ENCODE peak calls at places on chromosomes 13 and 19, in nine cellular contexts. H, U, F, Q, C, K, A, M and J are unnamed samples.

GRCh38 chr13:98220188-98220765 is 43.2 kb upstream of the RNF113B start:
- DNase-seq in H (no peak), U (no peak), F (no peak), Q (no peak), C (peak; percentile 40), K (no peak), A (no peak), M (no peak), J (no peak)

GRCh38 chr19:6674868-6675305 is 4.9 kb upstream of the TNFSF14 start:
- DNase-seq in H (peak; percentile 95), U (peak; percentile 74), F (peak; percentile 78), Q (peak; percentile 93), C (peak; percentile 70), K (peak; percentile 87), A (peak; percentile 67), M (peak; percentile 62), J (peak; percentile 80)

GRCh38 chr19:47239610-47240296 is 8.8 kb upstream of the BBC3 start:
- DNase-seq in H (peak; percentile 76), U (peak; percentile 70), F (no peak), Q (peak; percentile 66), C (peak; percentile 47), K (no peak), A (peak; percentile 80), M (peak; percentile 63), J (peak; percentile 19)

GRCh38 chr19:480016-480855 is 16.1 kb upstream of the MADCAM1 start:
- DNase-seq in H (no peak), U (peak; percentile 21), F (no peak), Q (peak; percentile 54), C (no peak), K (no peak), A (peak; percentile 89), M (peak; percentile 87), J (peak; percentile 72)

GRCh38 chr13:28337196-28338045 is 157.5 kb downstream of the FLT1 start:
- DNase-seq in H (no peak), U (no peak), F (no peak), Q (no peak), C (peak; percentile 80), K (peak; percentile 86), A (peak; percentile 48), M (no peak), J (peak; percentile 83)

GRCh38 chr19:43380008-43380407 is 26.5 kb downstream of the CD177 start:
- DNase-seq in H (no peak), U (no peak), F (no peak), Q (no peak), C (no peak), K (no peak), A (no peak), M (no peak), J (no peak)

GRCh38 chr13:66574606-66575005 is 655.5 kb downstream of the PCDH9 start:
- DNase-seq in H (no peak), U (no peak), F (no peak), Q (no peak), C (peak; percentile 61), K (peak; percentile 36), A (peak; percentile 7), M (no peak), J (no peak)

GRCh38 chr19:1422360-1422759 is 15.0 kb downstream of the DAZAP1 start:
- DNase-seq in H (no peak), U (no peak), F (no peak), Q (no peak), C (no peak), K (no peak), A (no peak), M (no peak), J (no peak)

GRCh38 chr13:102040812-102041211 is 361.0 kb downstream of the FGF14 start:
- DNase-seq in H (no peak), U (no peak), F (no peak), Q (no peak), C (no peak), K (no peak), A (no peak), M (no peak), J (no peak)

GRCh38 chr13:95707442-95708389 is 30.8 kb downstream of the DNAJC3 start:
- DNase-seq in H (no peak), U (no peak), F (no peak), Q (no peak), C (no peak), K (no peak), A (no peak), M (no peak), J (no peak)

GRCh38 chr13:51270606-51271005 is 48.4 kb downstream of the FAM124A start:
- DNase-seq in H (no peak), U (no peak), F (no peak), Q (no peak), C (no peak), K (no peak), A (no peak), M (no peak), J (no peak)